ENCODE peak calls at places on chromosomes 12 and 14, in seven cellular contexts. L is IMR-90, Y is cardiac muscle cell, W is stomach, J is GM23338, S is ovary, C is mammary epithelial cell. N is an unnamed sample.

GRCh38 chr14:102490456-102490855 is 19.1 kb downstream of the ANKRD9 start:
- DNase-seq in W (no peak), Y (no peak), J (no peak), C (no peak), S (no peak), L (no peak), N (no peak)

GRCh38 chr12:105987687-105988035 is 151.1 kb downstream of the NUAK1 start:
- DNase-seq in J (no peak), Y (no peak), L (no peak), C (no peak), S (no peak), W (no peak), N (no peak)

GRCh38 chr14:101810897-101811620 is 49.5 kb downstream of the PPP2R5C start:
- DNase-seq in C (peak; percentile 73), W (no peak), Y (no peak), S (no peak), L (peak; percentile 38), J (no peak), N (no peak)

GRCh38 chr14:58141893-58142292 is 10.1 kb downstream of the ARMH4 start:
- DNase-seq in Y (no peak), L (no peak), J (no peak), C (no peak), W (no peak), S (no peak), N (no peak)

GRCh38 chr12:131913666-131914065 is 15.4 kb upstream of the PUS1 start:
- DNase-seq in W (no peak), S (no peak), C (no peak), L (no peak), J (no peak), Y (no peak), N (no peak)

GRCh38 chr14:24367506-24368214 is at the start of gene NFATC4:
- DNase-seq in S (peak; percentile 87), W (peak; percentile 70), J (peak; percentile 98), L (peak; percentile 96), Y (peak; percentile 93), C (no peak), N (peak; percentile 62)

GRCh38 chr12:57552692-57553321 is 3.0 kb downstream of the KIF5A start:
- DNase-seq in J (no peak), C (no peak), S (no peak), Y (peak; percentile 19), W (no peak), L (peak; percentile 36), N (no peak)

GRCh38 chr12:104503191-104503590 is 46.4 kb downstream of the CHST11 start:
- DNase-seq in W (no peak), S (no peak), C (no peak), J (no peak), L (no peak), Y (no peak), N (no peak)

GRCh38 chr14:23667134-23667533 is 31.0 kb downstream of the DHRS2 start:
- DNase-seq in S (no peak), J (no peak), C (no peak), Y (no peak), W (no peak), L (no peak), N (no peak)

GRCh38 chr12:78580296-78580695 is 284.3 kb upstream of the SYT1 start:
- DNase-seq in Y (no peak), L (no peak), S (no peak), J (no peak), C (no peak), W (no peak), N (no peak)

GRCh38 chr14:58272589-58273372 is 25.6 kb upstream of the ARID4A start:
- DNase-seq in J (peak; percentile 24), L (peak; percentile 53), S (no peak), C (no peak), Y (no peak), W (peak; percentile 44), N (no peak)

GRCh38 chr14:61374284-61374683 is 52.9 kb downstream of the PRKCH start:
- DNase-seq in W (no peak), S (no peak), Y (no peak), J (peak; percentile 11), C (no peak), L (no peak), N (no peak)

GRCh38 chr12:52976574-52977071 is 27.7 kb downstream of the KRT18 start:
- DNase-seq in C (no peak), L (peak; percentile 70), W (no peak), J (peak; percentile 43), S (no peak), Y (peak; percentile 63), N (no peak)

GRCh38 chr14:66772146-66772545 is 264.2 kb downstream of the GPHN start:
- DNase-seq in W (no peak), L (no peak), J (no peak), C (no peak), Y (no peak), S (no peak), N (no peak)

GRCh38 chr14:99777956-99778355 is 15.3 kb upstream of the EML1 start:
- DNase-seq in L (no peak), C (no peak), J (no peak), W (no peak), Y (no peak), S (no peak), N (no peak)

GRCh38 chr12:47411961-47412360 is 293.9 kb downstream of the RPAP3 start:
- DNase-seq in S (no peak), L (peak; percentile 18), W (no peak), C (no peak), Y (no peak), J (no peak), N (no peak)

GRCh38 chr12:32089156-32089950 is 17.3 kb upstream of the BICD1 start:
- DNase-seq in W (no peak), S (no peak), Y (no peak), L (no peak), C (peak; percentile 67), J (no peak), N (peak; percentile 66)

GRCh38 chr12:117033382-117034045 is 65.7 kb downstream of the TESC start:
- DNase-seq in C (no peak), J (no peak), S (peak; percentile 60), L (no peak), W (peak; percentile 58), Y (peak; percentile 46), N (no peak)

GRCh38 chr12:11581179-11581755 is 68.2 kb upstream of the ETV6 start:
- DNase-seq in L (peak; percentile 78), J (peak; percentile 95), Y (peak; percentile 89), S (peak; percentile 57), W (peak; percentile 72), C (peak; percentile 52), N (peak; percentile 57)

GRCh38 chr14:65373671-65374039 is 38.9 kb upstream of the FUT8 start:
- DNase-seq in W (peak; percentile 29), Y (no peak), C (peak; percentile 24), L (no peak), S (no peak), J (no peak), N (no peak)

DNA sequence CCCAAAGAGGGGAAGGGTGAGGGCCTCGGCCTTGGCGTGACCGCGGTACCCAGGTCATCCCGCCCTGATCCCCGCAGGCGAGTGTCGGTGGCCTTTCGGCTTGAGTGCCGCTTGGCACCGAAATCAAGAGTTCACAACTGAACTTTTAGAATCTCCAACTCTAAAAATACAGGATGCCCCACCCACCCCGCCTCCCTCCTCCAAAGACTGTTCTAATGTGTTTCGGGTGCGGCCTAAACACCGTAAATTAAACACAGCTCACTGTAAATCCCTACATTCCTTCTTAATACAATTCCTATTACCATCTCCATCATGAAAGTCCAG is 11.4 kb downstream of the SCNN1A start:
- DNase-seq in C (no peak), S (no peak), L (no peak), Y (no peak), J (no peak), W (no peak), N (no peak)
- H3K4me1 ChIP-seq in C (peaks cover 32% of the 10 kb centered on the region), S (no peaks in the 10 kb centered on the region), L (peaks cover 7% of the 10 kb centered on the region), Y (no peaks in the 10 kb centered on the region), J (peaks cover 11% of the 10 kb centered on the region), W (peaks cover 66% of the 10 kb centered on the region), N (no peaks in the 10 kb centered on the region)

GRCh38 chr12:39777465-39777864 is 157.9 kb upstream of the ABCD2 start:
- DNase-seq in L (no peak), S (no peak), C (no peak), Y (no peak), W (no peak), J (no peak), N (no peak)

GRCh38 chr12:39779768-39780340 is 160.3 kb upstream of the ABCD2 start:
- DNase-seq in C (no peak), L (no peak), J (no peak), Y (no peak), W (no peak), S (no peak), N (no peak)

GRCh38 chr12:39782026-39782545 is 162.5 kb upstream of the ABCD2 start:
- DNase-seq in J (no peak), Y (no peak), W (no peak), S (no peak), L (no peak), C (no peak), N (no peak)

DNA sequence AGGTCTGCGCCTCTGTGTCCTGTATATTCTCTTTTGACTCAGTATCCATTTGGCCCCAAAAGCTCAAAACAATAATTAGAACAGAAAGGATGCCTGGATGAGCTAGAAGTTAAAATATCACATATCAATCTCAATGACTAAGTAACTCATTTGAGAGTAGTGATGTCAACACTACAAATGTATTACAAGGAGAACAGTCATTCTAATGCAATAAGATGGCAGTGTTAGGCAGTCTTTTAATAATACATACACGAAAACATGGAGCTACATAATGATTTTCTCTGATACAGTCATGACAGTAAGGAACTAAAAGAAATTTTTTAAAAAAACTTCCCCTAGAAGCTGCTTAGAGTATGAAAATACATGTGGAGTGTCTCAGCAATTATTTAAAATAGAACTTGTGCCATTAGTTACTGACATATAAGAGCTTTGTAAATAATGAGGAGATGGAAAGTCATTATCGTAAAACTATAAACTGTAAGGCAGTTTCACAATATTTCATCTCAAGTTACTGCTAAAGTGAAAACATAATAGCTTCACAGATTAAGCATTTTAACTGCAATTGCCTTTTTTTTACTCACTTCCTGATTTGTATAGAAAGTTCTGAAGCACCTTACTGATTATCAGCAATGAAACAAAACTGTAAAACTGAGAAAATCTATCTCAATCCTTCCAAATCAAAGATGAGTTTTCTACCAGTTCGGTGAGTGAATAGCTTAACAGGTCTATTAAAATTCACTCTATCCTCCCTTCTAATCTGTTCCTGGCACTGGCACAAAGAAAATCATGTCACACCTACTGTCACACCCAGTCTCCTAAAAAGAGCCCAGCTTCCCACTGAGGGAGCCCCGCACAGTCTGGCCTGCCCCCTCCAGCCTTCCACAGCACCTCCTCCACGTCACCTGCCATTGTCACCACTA is 161.2 kb upstream of the ABCD2 start:
- DNase-seq in W (no peak), J (no peak), S (no peak), Y (no peak), L (no peak), C (no peak), N (no peak)
- H3K27ac ChIP-seq in W (no peak overlapping the region), J (no peak overlapping the region), S (no peak overlapping the region), Y (no peak overlapping the region), L (no peak overlapping the region), C (no peak overlapping the region), N (no peak overlapping the region)

DNA sequence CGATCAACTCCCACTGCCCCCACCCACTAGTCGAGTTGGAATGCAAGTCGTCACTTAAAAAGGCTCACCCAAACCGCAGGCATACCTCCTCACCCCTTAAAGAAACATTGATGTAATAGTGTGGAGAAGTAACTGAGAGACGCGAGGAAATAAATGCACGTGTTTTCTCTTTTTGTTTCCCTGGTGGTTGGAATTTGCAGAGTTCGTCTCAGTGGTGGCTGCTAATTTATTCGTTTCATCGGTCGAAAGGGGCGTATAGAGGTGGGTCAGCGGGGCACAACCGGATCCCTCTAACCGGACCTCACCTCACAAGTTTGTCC is 5.1 kb upstream of the NPAS3 start:
- DNase-seq in J (peak; percentile 74), S (no peak), L (no peak), Y (no peak), W (no peak), C (no peak), N (no peak)
- TF ChIP-seq CTCF in J (no peak), S (no peak), L (peak; percentile 11), Y (no peak), W (no peak), C (no peak), N (no peak)

GRCh38 chr12:75998292-75999063 is 33.1 kb downstream of the PHLDA1 start:
- DNase-seq in L (no peak), C (no peak), S (no peak), J (no peak), Y (no peak), W (no peak), N (no peak)
- H3K4me1 ChIP-seq in L (peaks cover 9% of the 10 kb centered on the region), C (peaks cover 60% of the 10 kb centered on the region), S (no peaks in the 10 kb centered on the region), J (peaks cover 19% of the 10 kb centered on the region), Y (peaks cover 9% of the 10 kb centered on the region), W (no peaks in the 10 kb centered on the region), N (no peaks in the 10 kb centered on the region)